ENCODE peak calls at places on chromosomes 3 and 15, in nine cellular contexts. N is NT2/D1, X is nephron progenitor cell, Q is RKO, C is NCI-H2081, L is HS-27A, E is foreskin fibroblast, J is NCI-H345, I is body of pancreas. T is an unnamed sample.
A peak's percentile ranks its signal among the peaks of the same experiment; 100 is the strongest.

GRCh38 chr15:35445891-35446290 is 100.1 kb downstream of the DPH6 start:
- DNase-seq in I (no peak), E (no peak), C (no peak), X (no peak), L (no peak), Q (no peak), N (no peak), J (no peak), T (no peak)

GRCh38 chr15:94411279-94411678 is 179.9 kb downstream of the MCTP2 start:
- DNase-seq in X (peak; percentile 29), L (no peak), I (no peak), C (peak; percentile 100), N (no peak), Q (no peak), E (no peak), J (peak; percentile 90), T (no peak)

GRCh38 chr15:64105113-64105704 is 9.4 kb downstream of the SNX1 start:
- DNase-seq in X (no peak), N (no peak), I (no peak), Q (no peak), L (no peak), J (no peak), E (peak; percentile 54), C (no peak), T (no peak)

GRCh38 chr3:12982619-12983101 is 90.6 kb downstream of the IQSEC1 start:
- DNase-seq in C (no peak), J (no peak), X (no peak), I (no peak), L (no peak), E (no peak), N (no peak), Q (no peak), T (no peak)

GRCh38 chr3:31196881-31197364 is 302.5 kb upstream of the GADL1 start:
- DNase-seq in N (peak; percentile 18), E (peak; percentile 75), L (peak; percentile 35), I (no peak), J (no peak), C (no peak), Q (no peak), X (no peak), T (no peak)

GRCh38 chr3:82581350-82581749 is 819.9 kb upstream of the GBE1 start:
- DNase-seq in C (no peak), J (no peak), L (no peak), X (no peak), I (no peak), N (no peak), E (no peak), Q (no peak), T (no peak)

GRCh38 chr15:63856711-63857458 is 23.1 kb upstream of the HERC1 start:
- DNase-seq in Q (no peak), I (no peak), X (no peak), C (no peak), L (no peak), E (peak; percentile 64), J (no peak), N (no peak), T (no peak)

GRCh38 chr3:172707967-172708366 is 2.9 kb downstream of the NCEH1 start:
- DNase-seq in N (no peak), L (no peak), C (no peak), X (no peak), I (no peak), E (peak; percentile 71), J (no peak), Q (no peak), T (peak; percentile 66)

GRCh38 chr3:110576962-110577361 is 494.7 kb upstream of the NECTIN3 start:
- DNase-seq in I (no peak), N (peak; percentile 80), L (peak; percentile 93), X (no peak), E (peak; percentile 97), Q (peak; percentile 87), C (peak; percentile 6), J (no peak), T (peak; percentile 67)

GRCh38 chr15:77855871-77856270 is 221.6 kb downstream of the TBC1D2B start:
- DNase-seq in X (no peak), C (no peak), Q (no peak), J (no peak), L (no peak), I (no peak), N (no peak), E (no peak), T (no peak)